ENCODE peak calls at places on chromosomes 13 and 19, in five cellular contexts. One of them, this sample, is unnamed.

GRCh38 chr19:6198896-6199239 is 63.4 kb downstream of the ACSBG2 start:
- DNase-seq in fibroblast of villous mesenchyme: no peak
- DNase-seq in GM13977: peak; percentile 30
- DNase-seq in AG10803: no peak
- DNase-seq in SK-N-SH: no peak
- DNase-seq in this sample: no peak

GRCh38 chr19:18889949-18890745 is 5.8 kb downstream of the CERS1 start:
- DNase-seq in AG10803: no peak
- DNase-seq in SK-N-SH: no peak
- DNase-seq in GM13977: no peak
- DNase-seq in fibroblast of villous mesenchyme: no peak
- DNase-seq in this sample: no peak

GRCh38 chr19:4075373-4075772 is 8.7 kb upstream of the ZBTB7A start:
- DNase-seq in fibroblast of villous mesenchyme: no peak
- DNase-seq in AG10803: no peak
- DNase-seq in GM13977: no peak
- DNase-seq in SK-N-SH: no peak
- DNase-seq in this sample: peak; percentile 44

GRCh38 chr13:30846844-30847243 is 59.2 kb upstream of the MEDAG start:
- DNase-seq in AG10803: no peak
- DNase-seq in GM13977: no peak
- DNase-seq in fibroblast of villous mesenchyme: no peak
- DNase-seq in SK-N-SH: no peak
- DNase-seq in this sample: no peak

GRCh38 chr13:31014461-31014860 is 82.0 kb downstream of the TEX26 start:
- DNase-seq in GM13977: no peak
- DNase-seq in SK-N-SH: no peak
- DNase-seq in fibroblast of villous mesenchyme: no peak
- DNase-seq in AG10803: no peak
- DNase-seq in this sample: no peak

GRCh38 chr19:14400913-14401312 is 18.2 kb downstream of the DDX39A start:
- DNase-seq in GM13977: peak; percentile 18
- DNase-seq in SK-N-SH: no peak
- DNase-seq in AG10803: no peak
- DNase-seq in fibroblast of villous mesenchyme: no peak
- DNase-seq in this sample: peak; percentile 45

GRCh38 chr19:43467730-43468129 is 2.3 kb upstream of the LYPD3 start:
- DNase-seq in fibroblast of villous mesenchyme: peak; percentile 84
- DNase-seq in GM13977: no peak
- DNase-seq in SK-N-SH: no peak
- DNase-seq in AG10803: peak; percentile 38
- DNase-seq in this sample: peak; percentile 62

GRCh38 chr13:96848275-96848674 is 146.0 kb downstream of the OXGR1 start:
- DNase-seq in fibroblast of villous mesenchyme: no peak
- DNase-seq in AG10803: no peak
- DNase-seq in SK-N-SH: no peak
- DNase-seq in GM13977: no peak
- DNase-seq in this sample: no peak

GRCh38 chr13:74325106-74325505 is 190.9 kb upstream of the KLF12 start:
- DNase-seq in GM13977: no peak
- DNase-seq in SK-N-SH: peak; percentile 39
- DNase-seq in fibroblast of villous mesenchyme: peak; percentile 65
- DNase-seq in AG10803: peak; percentile 61
- DNase-seq in this sample: peak; percentile 68

GRCh38 chr13:33497146-33497845 is 211.7 kb upstream of the STARD13 start:
- DNase-seq in AG10803: no peak
- DNase-seq in GM13977: no peak
- DNase-seq in SK-N-SH: no peak
- DNase-seq in fibroblast of villous mesenchyme: peak; percentile 41
- DNase-seq in this sample: peak; percentile 51

GRCh38 chr19:38693380-38694223 is 46.2 kb downstream of the ACTN4 start:
- DNase-seq in fibroblast of villous mesenchyme: peak; percentile 76
- DNase-seq in GM13977: peak; percentile 70
- DNase-seq in AG10803: peak; percentile 75
- DNase-seq in SK-N-SH: no peak
- DNase-seq in this sample: peak; percentile 73

GRCh38 chr19:30535011-30535410 is 162.8 kb downstream of the ZNF536 start:
- DNase-seq in GM13977: no peak
- DNase-seq in SK-N-SH: no peak
- DNase-seq in fibroblast of villous mesenchyme: no peak
- DNase-seq in AG10803: no peak
- DNase-seq in this sample: no peak

GRCh38 chr13:81395368-81395767 is 1054.4 kb upstream of the SPRY2 start:
- DNase-seq in GM13977: no peak
- DNase-seq in AG10803: no peak
- DNase-seq in SK-N-SH: peak; percentile 67
- DNase-seq in fibroblast of villous mesenchyme: no peak
- DNase-seq in this sample: no peak

GRCh38 chr19:28485300-28485699 is 727.7 kb downstream of the UQCRFS1 start:
- DNase-seq in AG10803: no peak
- DNase-seq in SK-N-SH: no peak
- DNase-seq in GM13977: no peak
- DNase-seq in fibroblast of villous mesenchyme: no peak
- DNase-seq in this sample: no peak

GRCh38 chr13:113526466-113527220 is 36.1 kb upstream of the DCUN1D2 start:
- DNase-seq in AG10803: no peak
- DNase-seq in fibroblast of villous mesenchyme: no peak
- DNase-seq in GM13977: no peak
- DNase-seq in SK-N-SH: no peak
- DNase-seq in this sample: no peak

GRCh38 chr13:82571653-82572052 is 1310.6 kb downstream of the SLITRK1 start:
- DNase-seq in SK-N-SH: no peak
- DNase-seq in GM13977: no peak
- DNase-seq in fibroblast of villous mesenchyme: no peak
- DNase-seq in AG10803: no peak
- DNase-seq in this sample: no peak

DNA sequence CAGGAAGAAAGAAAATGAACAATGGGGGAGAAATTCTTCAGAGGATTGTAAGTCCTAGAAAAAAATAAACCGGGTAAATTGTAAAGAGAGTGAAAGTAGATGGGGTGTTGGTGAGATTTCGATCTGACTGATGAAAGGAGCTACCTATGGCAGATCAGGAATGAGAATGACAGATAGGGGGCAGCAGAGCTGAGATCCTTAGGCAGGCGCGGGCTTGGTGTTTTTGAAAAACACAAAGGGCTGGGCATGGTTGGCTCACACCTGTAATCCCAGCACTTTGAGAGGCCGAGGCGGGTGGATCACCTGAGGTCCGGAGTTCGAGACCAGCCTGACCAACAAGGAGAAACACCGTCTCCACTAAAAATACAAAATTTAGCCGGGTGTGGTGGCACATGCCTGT is 1468.6 kb upstream of the SLC10A2 start:
- DNase-seq in SK-N-SH: no peak
- DNase-seq in AG10803: no peak
- DNase-seq in fibroblast of villous mesenchyme: no peak
- DNase-seq in GM13977: no peak
- DNase-seq in this sample: no peak
- TF ChIP-seq CTCF in SK-N-SH: peak; percentile 42
- TF ChIP-seq CTCF in AG10803: no peak
- TF ChIP-seq CTCF in fibroblast of villous mesenchyme: no peak
- TF ChIP-seq CTCF in GM13977: peak; percentile 32
- TF ChIP-seq CTCF in this sample: no peak

DNA sequence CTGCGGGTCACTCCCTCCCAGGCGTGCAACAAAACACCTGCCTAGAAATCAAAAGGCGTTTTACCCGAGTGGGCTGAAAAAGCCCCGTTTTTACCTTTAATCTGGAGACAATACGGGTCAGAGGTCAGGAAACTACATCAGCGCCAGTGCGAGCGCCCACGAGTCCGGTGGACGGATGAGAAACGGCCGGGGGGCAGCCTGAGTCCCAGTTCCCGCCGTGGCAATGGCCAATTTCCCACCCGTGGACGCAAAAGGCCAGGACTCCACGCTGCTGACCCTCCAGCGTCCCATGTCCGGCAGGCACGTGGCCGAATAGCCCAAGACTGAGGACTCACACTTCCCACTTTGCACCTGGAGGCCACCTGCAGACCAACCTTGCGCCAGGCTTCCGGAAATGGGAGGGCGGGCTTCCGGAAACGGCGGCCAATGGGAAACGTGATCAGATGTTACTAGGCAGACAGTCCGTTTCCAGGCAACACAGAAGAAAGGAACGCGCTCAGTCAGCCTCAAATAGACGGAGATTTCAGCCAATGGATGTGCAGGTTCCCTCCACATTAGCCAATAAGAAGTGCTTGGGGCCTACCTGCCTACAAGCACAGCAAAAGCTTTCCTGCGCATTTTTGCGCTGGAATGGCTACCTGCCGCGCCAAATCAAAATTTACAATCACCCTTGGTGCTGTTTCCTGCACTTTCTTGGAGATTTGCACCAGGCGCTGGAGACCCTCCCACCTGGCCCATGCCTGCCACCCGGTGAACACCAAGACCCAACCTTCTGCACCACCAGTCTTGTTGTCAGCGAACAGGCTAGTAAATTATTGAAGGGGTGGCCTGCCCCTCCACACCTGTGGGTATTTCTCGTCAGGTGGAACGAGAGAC is 47.4 kb downstream of the ZFP14 start:
- DNase-seq in SK-N-SH: peak; percentile 88
- DNase-seq in GM13977: peak; percentile 81
- DNase-seq in AG10803: peak; percentile 94
- DNase-seq in fibroblast of villous mesenchyme: peak; percentile 85
- DNase-seq in this sample: peak; percentile 95
- TF ChIP-seq CTCF in SK-N-SH: no peak
- TF ChIP-seq CTCF in GM13977: no peak
- TF ChIP-seq CTCF in AG10803: peak; percentile 7
- TF ChIP-seq CTCF in fibroblast of villous mesenchyme: no peak
- TF ChIP-seq CTCF in this sample: no peak

GRCh38 chr13:19154843-19155242 is 26.8 kb downstream of the TUBA3C start:
- DNase-seq in SK-N-SH: no peak
- DNase-seq in fibroblast of villous mesenchyme: no peak
- DNase-seq in GM13977: no peak
- DNase-seq in AG10803: no peak
- DNase-seq in this sample: no peak

GRCh38 chr13:19155321-19155861 is 26.2 kb downstream of the TUBA3C start:
- DNase-seq in fibroblast of villous mesenchyme: no peak
- DNase-seq in GM13977: no peak
- DNase-seq in AG10803: no peak
- DNase-seq in SK-N-SH: no peak
- DNase-seq in this sample: no peak

GRCh38 chr13:19152403-19152802 is 29.2 kb downstream of the TUBA3C start:
- DNase-seq in GM13977: no peak
- DNase-seq in SK-N-SH: no peak
- DNase-seq in AG10803: no peak
- DNase-seq in fibroblast of villous mesenchyme: no peak
- DNase-seq in this sample: no peak

GRCh38 chr13:19151581-19152263 is 29.9 kb downstream of the TUBA3C start:
- DNase-seq in GM13977: no peak
- DNase-seq in SK-N-SH: no peak
- DNase-seq in fibroblast of villous mesenchyme: no peak
- DNase-seq in AG10803: no peak
- DNase-seq in this sample: no peak

GRCh38 chr13:19153782-19154450 is 27.7 kb downstream of the TUBA3C start:
- DNase-seq in AG10803: no peak
- DNase-seq in fibroblast of villous mesenchyme: no peak
- DNase-seq in SK-N-SH: peak; percentile 50
- DNase-seq in GM13977: no peak
- DNase-seq in this sample: no peak
- TF ChIP-seq CTCF in AG10803: no peak
- TF ChIP-seq CTCF in fibroblast of villous mesenchyme: no peak
- TF ChIP-seq CTCF in SK-N-SH: peak; percentile 51
- TF ChIP-seq CTCF in GM13977: no peak
- TF ChIP-seq CTCF in this sample: no peak

GRCh38 chr19:49118565-49119410 is at the start of gene C19orf73:
- DNase-seq in GM13977: peak; percentile 100
- DNase-seq in AG10803: peak; percentile 91
- DNase-seq in fibroblast of villous mesenchyme: peak; percentile 94
- DNase-seq in SK-N-SH: peak; percentile 99
- DNase-seq in this sample: peak; percentile 87
- TF ChIP-seq CTCF in GM13977: peak; percentile 11
- TF ChIP-seq CTCF in AG10803: no peak
- TF ChIP-seq CTCF in fibroblast of villous mesenchyme: no peak
- TF ChIP-seq CTCF in SK-N-SH: peak; percentile 13
- TF ChIP-seq CTCF in this sample: no peak

GRCh38 chr13:100399455-100399854 is 189.1 kb downstream of the GGACT start:
- DNase-seq in fibroblast of villous mesenchyme: no peak
- DNase-seq in AG10803: no peak
- DNase-seq in GM13977: no peak
- DNase-seq in SK-N-SH: no peak
- DNase-seq in this sample: no peak
- TF ChIP-seq CTCF in fibroblast of villous mesenchyme: no peak
- TF ChIP-seq CTCF in AG10803: no peak
- TF ChIP-seq CTCF in GM13977: no peak
- TF ChIP-seq CTCF in SK-N-SH: no peak
- TF ChIP-seq CTCF in this sample: no peak

GRCh38 chr13:46010148-46010547 is 42.4 kb downstream of the ZC3H13 start:
- DNase-seq in fibroblast of villous mesenchyme: peak; percentile 4
- DNase-seq in SK-N-SH: peak; percentile 12
- DNase-seq in GM13977: no peak
- DNase-seq in AG10803: peak; percentile 4
- DNase-seq in this sample: peak; percentile 17
- TF ChIP-seq CTCF in fibroblast of villous mesenchyme: peak; percentile 33
- TF ChIP-seq CTCF in SK-N-SH: peak; percentile 59
- TF ChIP-seq CTCF in GM13977: peak; percentile 14
- TF ChIP-seq CTCF in AG10803: peak; percentile 54
- TF ChIP-seq CTCF in this sample: peak; percentile 45

This sample was measured in fibroblast of mammary gland.